ENCODE peak calls at places on chromosomes 16 and 17, in four cellular contexts. Y is stomach, F is K562, U is transverse colon. G is an unnamed sample.

GRCh38 chr17:71405101-71405500 is 715.7 kb upstream of the SOX9 start:
- DNase-seq in Y (no peak), F (no peak), U (no peak), G (no peak)

GRCh38 chr17:40675905-40676304 is 10.9 kb upstream of the KRT222 start:
- DNase-seq in Y (no peak), F (no peak), U (no peak), G (no peak)

GRCh38 chr17:29789186-29790170 is 140.6 kb downstream of the SSH2 start:
- DNase-seq in Y (no peak), F (no peak), U (no peak), G (no peak)

GRCh38 chr17:31373150-31374082 is 18.1 kb upstream of the RAB11FIP4 start:
- DNase-seq in Y (no peak), F (peak; percentile 35), U (no peak), G (peak; percentile 30)

GRCh38 chr16:68356249-68356918 is 45.6 kb downstream of the PRMT7 start:
- DNase-seq in Y (no peak), F (no peak), U (peak; percentile 78), G (no peak)

GRCh38 chr17:76367647-76368046 is 13.9 kb upstream of the PRPSAP1 start:
- DNase-seq in Y (no peak), F (no peak), U (no peak), G (no peak)

GRCh38 chr16:81885976-81886586 is 107.0 kb downstream of the PLCG2 start:
- DNase-seq in Y (no peak), F (peak; percentile 78), U (no peak), G (no peak)

GRCh38 chr16:165218-165538 is 600 bp upstream of the HBM start:
- DNase-seq in Y (no peak), F (peak; percentile 12), U (no peak), G (no peak)

GRCh38 chr16:68367034-68367433 is 56.2 kb downstream of the PRMT7 start:
- DNase-seq in Y (peak; percentile 48), F (peak; percentile 73), U (peak; percentile 56), G (no peak)

GRCh38 chr16:86101135-86101911 is 202.4 kb downstream of the IRF8 start:
- DNase-seq in Y (no peak), F (no peak), U (no peak), G (no peak)

GRCh38 chr17:29588561-29589411 is 662 bp downstream of the GIT1 start:
- DNase-seq in Y (no peak), F (peak; percentile 48), U (peak; percentile 43), G (no peak)

GRCh38 chr16:85498607-85499006 is 114.5 kb upstream of the GSE1 start:
- DNase-seq in Y (peak; percentile 42), F (no peak), U (peak; percentile 74), G (no peak)

GRCh38 chr17:82228842-82229685 is at the start of gene SLC16A3:
- DNase-seq in Y (peak; percentile 76), F (no peak), U (peak; percentile 78), G (no peak)

GRCh38 chr17:71460943-71461342 is 659.9 kb upstream of the SOX9 start:
- DNase-seq in Y (peak; percentile 44), F (no peak), U (peak; percentile 34), G (no peak)

GRCh38 chr17:14052886-14053615 is 16.3 kb upstream of the COX10 start:
- DNase-seq in Y (no peak), F (no peak), U (no peak), G (peak; percentile 30)

GRCh38 chr17:19387921-19388521 is 1.0 kb upstream of the MFAP4 start:
- DNase-seq in Y (no peak), F (no peak), U (no peak), G (no peak)

GRCh38 chr17:64209983-64210382 is 53.1 kb downstream of the TEX2 start:
- DNase-seq in Y (no peak), F (no peak), U (no peak), G (no peak)

GRCh38 chr17:28033972-28034714 is 8.3 kb upstream of the NLK start:
- DNase-seq in Y (no peak), F (peak; percentile 74), U (no peak), G (no peak)

GRCh38 chr16:7366041-7366440 is 33.4 kb downstream of the RBFOX1 start:
- DNase-seq in Y (no peak), F (no peak), U (no peak), G (no peak)

GRCh38 chr16:79229371-79229770 is 371.2 kb downstream of the MAF start:
- DNase-seq in Y (no peak), F (no peak), U (no peak), G (no peak)

GRCh38 chr16:75289189-75289588 is 37.8 kb upstream of the BCAR1 start:
- DNase-seq in Y (no peak), F (no peak), U (no peak), G (no peak)

GRCh38 chr16:87350681-87351319 is 32.8 kb downstream of the FBXO31 start:
- DNase-seq in Y (no peak), F (no peak), U (no peak), G (no peak)

GRCh38 chr17:77373298-77374169 is 232.8 kb downstream of the SEC14L1 start:
- DNase-seq in Y (peak; percentile 44), F (no peak), U (peak; percentile 37), G (no peak)

GRCh38 chr17:48541574-48542113 is 3.3 kb downstream of the HOXB2 start:
- DNase-seq in Y (no peak), F (peak; percentile 75), U (peak; percentile 47), G (no peak)

GRCh38 chr16:12320298-12320706 is 343.8 kb downstream of the SNX29 start:
- DNase-seq in Y (no peak), F (no peak), U (no peak), G (no peak)

GRCh38 chr16:11852092-11852809 is 909 bp upstream of the RSL1D1 start:
- DNase-seq in Y (no peak), F (peak; percentile 36), U (no peak), G (no peak)

GRCh38 chr16:745739-746138 is 4.9 kb upstream of the CIAO3 start:
- DNase-seq in Y (peak; percentile 44), F (peak; percentile 77), U (no peak), G (no peak)

GRCh38 chr16:54511181-54511731 is 224.7 kb upstream of the IRX3 start:
- DNase-seq in Y (no peak), F (no peak), U (no peak), G (no peak)
- H3K27ac ChIP-seq in Y (no peak overlapping the region), F (no peak overlapping the region), U (no peak overlapping the region), G (peak overlapping the region; percentile 21)

GRCh38 chr16:83926726-83927397 is 26.2 kb upstream of the OSGIN1 start:
- DNase-seq in Y (peak; percentile 85), F (peak; percentile 86), U (peak; percentile 84), G (peak; percentile 80)
- TF ChIP-seq POLR2AphosphoS5 in Y (peak; percentile 58), F (no peak), U (no peak), G (peak; percentile 77)

GRCh38 chr17:59869941-59870218 is 22.9 kb downstream of the TUBD1 start:
- DNase-seq in Y (no peak), F (no peak), U (no peak), G (no peak)
- H3K27ac ChIP-seq in Y (peak overlapping the region; percentile 78), F (no peak overlapping the region), U (no peak overlapping the region), G (peak overlapping the region; percentile 89)

DNA sequence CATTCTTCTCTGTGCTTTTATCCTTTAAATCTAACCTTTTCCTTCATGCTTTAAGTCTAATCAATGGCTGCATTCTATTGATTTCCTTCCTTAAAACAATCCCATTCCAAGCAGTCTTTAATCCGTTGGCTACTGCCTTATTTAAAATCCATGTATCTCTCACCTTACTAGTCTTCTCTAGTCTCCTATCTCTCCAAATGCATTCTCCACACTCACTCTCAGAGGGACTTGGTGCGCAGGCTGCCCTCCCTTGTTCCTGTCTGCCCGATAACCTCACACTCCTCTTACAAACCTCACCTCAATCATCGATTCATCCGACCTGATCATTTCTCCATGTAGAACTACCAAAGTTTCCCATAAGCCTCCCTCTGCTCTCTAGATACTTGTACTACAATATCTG is 23.1 kb downstream of the PSMD12 start:
- DNase-seq in Y (no peak), F (no peak), U (no peak), G (no peak)
- TF ChIP-seq POLR2AphosphoS5 in Y (no peak), F (no peak), U (no peak), G (no peak)

DNA sequence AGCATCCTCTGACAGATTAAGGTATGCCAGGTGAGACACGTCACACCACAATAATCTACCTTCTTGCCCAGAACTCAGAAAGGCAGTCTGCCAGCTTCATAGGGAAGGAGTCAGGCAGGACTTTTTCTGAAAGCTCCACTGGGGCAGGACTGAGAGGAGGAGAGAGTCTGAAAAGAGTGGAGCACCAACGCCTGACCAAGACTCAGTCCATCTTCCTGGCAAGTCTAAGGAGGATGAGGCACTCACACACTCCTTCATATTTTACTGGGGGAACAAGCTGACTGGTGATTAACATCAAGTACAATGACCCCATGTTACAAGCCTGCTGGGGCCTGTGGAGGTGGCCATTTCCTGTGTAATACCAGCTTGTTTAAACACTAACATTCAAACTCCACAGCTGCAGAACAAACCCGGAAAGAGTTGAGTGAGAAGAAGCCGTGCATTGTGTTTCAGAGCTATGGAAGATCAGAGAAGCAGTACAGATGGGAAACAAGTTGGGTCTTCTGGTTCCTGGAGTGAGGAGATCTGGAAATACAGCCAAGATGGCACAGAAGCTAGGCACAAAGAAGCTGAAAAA is 122.4 kb downstream of the HIC1 start:
- DNase-seq in Y (no peak), F (no peak), U (no peak), G (peak; percentile 33)
- H3K27ac ChIP-seq in Y (peak overlapping the region; percentile 5), F (no peak overlapping the region), U (peak overlapping the region; percentile 87), G (peak overlapping the region; percentile 69)

G was measured in prostate gland.